ENCODE peak calls at places on chromosomes 5 and 9, in eight cellular contexts. One of them, this sample, is unnamed.
A peak's percentile ranks its signal among the peaks of the same experiment; 100 is the strongest.

GRCh38 chr5:142769251-142769792 is 855 bp upstream of the ARHGAP26 start:
- DNase-seq in lower leg skin: no peak
- DNase-seq in heart right ventricle: no peak
- DNase-seq in NB4: peak; percentile 35
- DNase-seq in chondrocyte: no peak
- DNase-seq in AG10803: no peak
- DNase-seq in RWPE1: no peak
- DNase-seq in progenitor cell of endocrine pancreas: no peak
- DNase-seq in this sample: no peak

GRCh38 chr5:40378431-40379175 is 301.1 kb upstream of the PTGER4 start:
- DNase-seq in lower leg skin: no peak
- DNase-seq in heart right ventricle: no peak
- DNase-seq in NB4: no peak
- DNase-seq in chondrocyte: no peak
- DNase-seq in AG10803: no peak
- DNase-seq in RWPE1: no peak
- DNase-seq in progenitor cell of endocrine pancreas: no peak
- DNase-seq in this sample: no peak

GRCh38 chr5:45101146-45101545 is 292.4 kb downstream of the MRPS30 start:
- DNase-seq in lower leg skin: no peak
- DNase-seq in heart right ventricle: no peak
- DNase-seq in NB4: no peak
- DNase-seq in chondrocyte: no peak
- DNase-seq in AG10803: no peak
- DNase-seq in RWPE1: no peak
- DNase-seq in progenitor cell of endocrine pancreas: no peak
- DNase-seq in this sample: no peak

GRCh38 chr9:99222416-99223280 is 566 bp downstream of the SEC61B start:
- DNase-seq in lower leg skin: peak; percentile 86
- DNase-seq in heart right ventricle: no peak
- DNase-seq in NB4: no peak
- DNase-seq in chondrocyte: no peak
- DNase-seq in AG10803: peak; percentile 21
- DNase-seq in RWPE1: no peak
- DNase-seq in progenitor cell of endocrine pancreas: no peak
- DNase-seq in this sample: no peak

GRCh38 chr9:4686584-4686983 is 7.2 kb downstream of the CDC37L1 start:
- DNase-seq in lower leg skin: no peak
- DNase-seq in heart right ventricle: no peak
- DNase-seq in NB4: no peak
- DNase-seq in chondrocyte: no peak
- DNase-seq in AG10803: no peak
- DNase-seq in RWPE1: no peak
- DNase-seq in progenitor cell of endocrine pancreas: no peak
- DNase-seq in this sample: no peak

GRCh38 chr5:78597858-78598415 is 50.6 kb downstream of the LHFPL2 start:
- DNase-seq in lower leg skin: no peak
- DNase-seq in heart right ventricle: no peak
- DNase-seq in NB4: no peak
- DNase-seq in chondrocyte: no peak
- DNase-seq in AG10803: peak; percentile 77
- DNase-seq in RWPE1: peak; percentile 53
- DNase-seq in progenitor cell of endocrine pancreas: no peak
- DNase-seq in this sample: no peak

GRCh38 chr5:145847499-145848497 is 12.7 kb upstream of the PRELID2 start:
- DNase-seq in lower leg skin: no peak
- DNase-seq in heart right ventricle: no peak
- DNase-seq in NB4: no peak
- DNase-seq in chondrocyte: no peak
- DNase-seq in AG10803: peak; percentile 77
- DNase-seq in RWPE1: peak; percentile 82
- DNase-seq in progenitor cell of endocrine pancreas: no peak
- DNase-seq in this sample: no peak

GRCh38 chr9:24090566-24090965 is 264.5 kb upstream of the ELAVL2 start:
- DNase-seq in lower leg skin: no peak
- DNase-seq in heart right ventricle: no peak
- DNase-seq in NB4: peak; percentile 12
- DNase-seq in chondrocyte: no peak
- DNase-seq in AG10803: no peak
- DNase-seq in RWPE1: no peak
- DNase-seq in progenitor cell of endocrine pancreas: no peak
- DNase-seq in this sample: no peak

GRCh38 chr5:145553177-145553576 is 282.0 kb downstream of the PRELID2 start:
- DNase-seq in lower leg skin: no peak
- DNase-seq in heart right ventricle: no peak
- DNase-seq in NB4: no peak
- DNase-seq in chondrocyte: no peak
- DNase-seq in AG10803: no peak
- DNase-seq in RWPE1: no peak
- DNase-seq in progenitor cell of endocrine pancreas: no peak
- DNase-seq in this sample: no peak

GRCh38 chr9:19922476-19923118 is 133.8 kb upstream of the SLC24A2 start:
- DNase-seq in lower leg skin: no peak
- DNase-seq in heart right ventricle: no peak
- DNase-seq in NB4: peak; percentile 42
- DNase-seq in chondrocyte: no peak
- DNase-seq in AG10803: peak; percentile 26
- DNase-seq in RWPE1: peak; percentile 70
- DNase-seq in progenitor cell of endocrine pancreas: no peak
- DNase-seq in this sample: peak; percentile 58

GRCh38 chr5:54873696-54874095 is 111.7 kb downstream of the ESM1 start:
- DNase-seq in lower leg skin: no peak
- DNase-seq in heart right ventricle: no peak
- DNase-seq in NB4: no peak
- DNase-seq in chondrocyte: no peak
- DNase-seq in AG10803: peak; percentile 31
- DNase-seq in RWPE1: no peak
- DNase-seq in progenitor cell of endocrine pancreas: no peak
- DNase-seq in this sample: no peak

GRCh38 chr9:79584655-79584982 is 12.9 kb downstream of the TLE4 start:
- DNase-seq in lower leg skin: no peak
- DNase-seq in heart right ventricle: no peak
- DNase-seq in NB4: peak; percentile 68
- DNase-seq in chondrocyte: no peak
- DNase-seq in AG10803: no peak
- DNase-seq in RWPE1: no peak
- DNase-seq in progenitor cell of endocrine pancreas: no peak
- DNase-seq in this sample: no peak

GRCh38 chr5:43523662-43524072 is 8.7 kb upstream of the C5orf34 start:
- DNase-seq in lower leg skin: no peak
- DNase-seq in heart right ventricle: no peak
- DNase-seq in NB4: no peak
- DNase-seq in chondrocyte: no peak
- DNase-seq in AG10803: peak; percentile 54
- DNase-seq in RWPE1: no peak
- DNase-seq in progenitor cell of endocrine pancreas: no peak
- DNase-seq in this sample: no peak

GRCh38 chr9:85960688-85961093 is 19.7 kb downstream of the NAA35 start:
- DNase-seq in lower leg skin: no peak
- DNase-seq in heart right ventricle: no peak
- DNase-seq in NB4: no peak
- DNase-seq in chondrocyte: no peak
- DNase-seq in AG10803: no peak
- DNase-seq in RWPE1: no peak
- DNase-seq in progenitor cell of endocrine pancreas: no peak
- DNase-seq in this sample: no peak

GRCh38 chr5:58246521-58246944 is 213.4 kb downstream of the PLK2 start:
- DNase-seq in lower leg skin: no peak
- DNase-seq in heart right ventricle: no peak
- DNase-seq in NB4: no peak
- DNase-seq in chondrocyte: no peak
- DNase-seq in AG10803: peak; percentile 21
- DNase-seq in RWPE1: no peak
- DNase-seq in progenitor cell of endocrine pancreas: no peak
- DNase-seq in this sample: no peak

GRCh38 chr5:69136296-69136695 is 30.7 kb upstream of the CCNB1 start:
- DNase-seq in lower leg skin: no peak
- DNase-seq in heart right ventricle: no peak
- DNase-seq in NB4: peak; percentile 58
- DNase-seq in chondrocyte: no peak
- DNase-seq in AG10803: peak; percentile 73
- DNase-seq in RWPE1: no peak
- DNase-seq in progenitor cell of endocrine pancreas: no peak
- DNase-seq in this sample: no peak

GRCh38 chr5:59583810-59584562 is 309.5 kb downstream of the PDE4D start:
- DNase-seq in lower leg skin: no peak
- DNase-seq in heart right ventricle: no peak
- DNase-seq in NB4: no peak
- DNase-seq in chondrocyte: no peak
- DNase-seq in AG10803: no peak
- DNase-seq in RWPE1: no peak
- DNase-seq in progenitor cell of endocrine pancreas: no peak
- DNase-seq in this sample: no peak

GRCh38 chr5:141430332-141431113 is at the start of gene PCDHGA12:
- DNase-seq in lower leg skin: no peak
- DNase-seq in heart right ventricle: no peak
- DNase-seq in NB4: peak; percentile 88
- DNase-seq in chondrocyte: no peak
- DNase-seq in AG10803: peak; percentile 92
- DNase-seq in RWPE1: peak; percentile 60
- DNase-seq in progenitor cell of endocrine pancreas: no peak
- DNase-seq in this sample: no peak

GRCh38 chr5:21071421-21071820 is 1083.4 kb upstream of the CDH18 start:
- DNase-seq in lower leg skin: no peak
- DNase-seq in heart right ventricle: no peak
- DNase-seq in NB4: no peak
- DNase-seq in chondrocyte: no peak
- DNase-seq in AG10803: no peak
- DNase-seq in RWPE1: no peak
- DNase-seq in progenitor cell of endocrine pancreas: no peak
- DNase-seq in this sample: no peak

GRCh38 chr9:92501671-92502393 is 19.5 kb upstream of the ASPN start:
- DNase-seq in lower leg skin: no peak
- DNase-seq in heart right ventricle: no peak
- DNase-seq in NB4: peak; percentile 53
- DNase-seq in chondrocyte: no peak
- DNase-seq in AG10803: peak; percentile 92
- DNase-seq in RWPE1: peak; percentile 45
- DNase-seq in progenitor cell of endocrine pancreas: no peak
- DNase-seq in this sample: peak; percentile 50
- TF ChIP-seq CTCF in lower leg skin: no peak
- TF ChIP-seq CTCF in heart right ventricle: peak; percentile 45
- TF ChIP-seq CTCF in NB4: peak; percentile 71
- TF ChIP-seq CTCF in chondrocyte: peak; percentile 69
- TF ChIP-seq CTCF in AG10803: peak; percentile 49
- TF ChIP-seq CTCF in RWPE1: no peak
- TF ChIP-seq CTCF in progenitor cell of endocrine pancreas: peak; percentile 58
- TF ChIP-seq CTCF in this sample: peak; percentile 59

DNA sequence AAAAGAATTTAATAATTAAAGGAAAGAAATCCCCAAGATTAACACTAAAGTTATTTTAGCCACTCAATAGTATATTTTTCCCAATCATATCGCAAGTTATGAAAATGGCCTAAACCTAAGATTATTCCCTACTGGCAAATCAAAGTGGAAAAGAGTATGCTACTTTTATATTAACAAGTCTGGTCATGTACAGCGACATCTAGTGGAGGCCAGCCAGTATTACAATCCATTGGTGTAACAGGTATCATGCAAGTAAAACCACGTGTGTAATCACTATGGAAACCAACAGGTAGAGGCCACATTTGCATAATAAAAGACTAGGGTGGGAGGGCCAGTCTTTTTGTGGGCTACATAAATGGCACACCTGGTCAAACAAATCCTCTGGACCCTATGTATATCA is 976.4 kb upstream of the CDH9 start:
- DNase-seq in lower leg skin: no peak
- DNase-seq in heart right ventricle: no peak
- DNase-seq in NB4: peak; percentile 42
- DNase-seq in chondrocyte: no peak
- DNase-seq in AG10803: no peak
- DNase-seq in RWPE1: no peak
- DNase-seq in progenitor cell of endocrine pancreas: no peak
- DNase-seq in this sample: no peak
- TF ChIP-seq CTCF in lower leg skin: no peak
- TF ChIP-seq CTCF in heart right ventricle: peak; percentile 17
- TF ChIP-seq CTCF in NB4: peak; percentile 67
- TF ChIP-seq CTCF in chondrocyte: peak; percentile 65
- TF ChIP-seq CTCF in AG10803: peak; percentile 27
- TF ChIP-seq CTCF in RWPE1: peak; percentile 54
- TF ChIP-seq CTCF in progenitor cell of endocrine pancreas: peak; percentile 27
- TF ChIP-seq CTCF in this sample: peak; percentile 69

GRCh38 chr5:116242363-116242762 is 157.5 kb downstream of the COMMD10 start:
- DNase-seq in lower leg skin: no peak
- DNase-seq in heart right ventricle: no peak
- DNase-seq in NB4: no peak
- DNase-seq in chondrocyte: no peak
- DNase-seq in AG10803: peak; percentile 46
- DNase-seq in RWPE1: no peak
- DNase-seq in progenitor cell of endocrine pancreas: no peak
- DNase-seq in this sample: no peak

GRCh38 chr5:116234681-116235080 is 149.9 kb downstream of the COMMD10 start:
- DNase-seq in lower leg skin: no peak
- DNase-seq in heart right ventricle: no peak
- DNase-seq in NB4: no peak
- DNase-seq in chondrocyte: no peak
- DNase-seq in AG10803: no peak
- DNase-seq in RWPE1: no peak
- DNase-seq in progenitor cell of endocrine pancreas: no peak
- DNase-seq in this sample: no peak

GRCh38 chr5:116237917-116238502 is 153.2 kb downstream of the COMMD10 start:
- DNase-seq in lower leg skin: no peak
- DNase-seq in heart right ventricle: no peak
- DNase-seq in NB4: peak; percentile 1
- DNase-seq in chondrocyte: no peak
- DNase-seq in AG10803: peak; percentile 74
- DNase-seq in RWPE1: no peak
- DNase-seq in progenitor cell of endocrine pancreas: no peak
- DNase-seq in this sample: no peak
- TF ChIP-seq CTCF in lower leg skin: no peak
- TF ChIP-seq CTCF in heart right ventricle: no peak
- TF ChIP-seq CTCF in NB4: peak; percentile 10
- TF ChIP-seq CTCF in chondrocyte: peak; percentile 54
- TF ChIP-seq CTCF in AG10803: peak; percentile 57
- TF ChIP-seq CTCF in RWPE1: no peak
- TF ChIP-seq CTCF in progenitor cell of endocrine pancreas: peak; percentile 45
- TF ChIP-seq CTCF in this sample: peak; percentile 62

DNA sequence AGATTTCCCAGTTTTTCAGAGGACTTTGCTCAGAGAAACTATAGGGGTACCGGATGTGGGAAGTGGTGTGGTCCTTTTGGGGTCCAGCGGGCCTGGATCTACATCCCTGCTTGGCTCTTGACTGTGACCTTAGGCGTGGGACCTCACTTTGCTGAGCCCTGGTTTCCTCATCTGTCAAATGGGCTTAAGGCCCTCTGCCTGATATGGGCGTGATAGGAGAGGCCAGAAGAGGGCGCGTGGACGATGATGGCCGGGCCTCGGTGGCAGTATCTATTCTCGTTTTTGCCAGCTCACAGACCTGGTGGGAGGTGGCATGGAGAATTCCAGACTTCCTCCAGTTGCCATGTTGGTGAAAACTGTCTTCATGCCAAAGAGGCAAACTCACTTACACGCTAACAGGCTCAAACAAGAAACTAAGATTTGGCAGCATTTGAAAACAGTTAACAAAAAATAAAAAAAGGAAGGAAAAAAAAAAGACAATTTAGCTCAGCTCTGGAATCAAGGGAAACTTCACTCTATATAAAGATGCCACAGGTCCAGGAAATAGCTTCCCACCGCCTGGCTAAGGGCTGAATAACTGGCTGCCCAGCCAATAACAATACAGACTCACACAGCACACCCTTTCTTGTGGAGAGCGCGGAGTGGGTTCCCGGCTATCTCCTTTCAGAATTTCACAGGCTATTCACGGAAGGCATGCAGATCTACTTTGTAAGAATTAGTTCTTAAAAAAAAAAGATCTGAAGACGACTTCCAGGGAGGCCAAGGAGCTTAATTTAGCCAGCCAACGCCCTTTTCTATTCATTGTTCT is 1.7 kb downstream of the SH3PXD2B start:
- DNase-seq in lower leg skin: peak; percentile 88
- DNase-seq in heart right ventricle: no peak
- DNase-seq in NB4: no peak
- DNase-seq in chondrocyte: no peak
- DNase-seq in AG10803: peak; percentile 71
- DNase-seq in RWPE1: peak; percentile 48
- DNase-seq in progenitor cell of endocrine pancreas: no peak
- DNase-seq in this sample: no peak
- TF ChIP-seq CTCF in lower leg skin: no peak
- TF ChIP-seq CTCF in heart right ventricle: no peak
- TF ChIP-seq CTCF in NB4: no peak
- TF ChIP-seq CTCF in chondrocyte: no peak
- TF ChIP-seq CTCF in AG10803: peak; percentile 27
- TF ChIP-seq CTCF in RWPE1: no peak
- TF ChIP-seq CTCF in progenitor cell of endocrine pancreas: no peak
- TF ChIP-seq CTCF in this sample: no peak

This sample was measured in endothelial cell.